ENCODE peak calls at places on chromosomes 11 and 22, in six cellular contexts. M is transverse colon, V is breast epithelium, E is uterus, G is stomach, B is H1. J is an unnamed sample. For H3K4me1, the result is how much of the 10 kb centered on the place peaks cover.

GRCh38 chr22:23415490-23415851 is 164.6 kb downstream of the IGLL1 start:
- DNase-seq in V (no peak), M (no peak), B (no peak), E (no peak), G (peak), J (no peak)

GRCh38 chr11:101863361-101863760 is 51.4 kb upstream of the CEP126 start:
- DNase-seq in G (no peak), B (no peak), M (no peak), E (no peak), V (no peak), J (no peak)

GRCh38 chr11:95877288-95877687 is 46.6 kb downstream of the MTMR2 start:
- DNase-seq in B (no peak), M (no peak), V (no peak), E (no peak), G (no peak), J (no peak)

GRCh38 chr11:28838741-28839140 is 730.6 kb downstream of the METTL15 start:
- DNase-seq in B (no peak), M (no peak), G (no peak), V (no peak), E (no peak), J (no peak)

GRCh38 chr11:43576834-43577521 is 103.6 kb upstream of the HSD17B12 start:
- DNase-seq in V (no peak), M (no peak), B (no peak), E (no peak), G (peak), J (no peak)

GRCh38 chr11:5564259-5565019 is 16.1 kb upstream of the OR52H1 start:
- DNase-seq in G (no peak), B (no peak), E (no peak), V (no peak), M (no peak), J (no peak)

GRCh38 chr11:72841397-72841796 is 27.2 kb downstream of the ATG16L2 start:
- DNase-seq in M (no peak), B (no peak), E (no peak), V (no peak), G (no peak), J (no peak)

GRCh38 chr11:22666320-22666699 is at the start of gene GAS2:
- DNase-seq in E (no peak), V (no peak), B (no peak), G (no peak), M (no peak), J (no peak)

GRCh38 chr11:73647459-73648100 is 1.2 kb downstream of the PLEKHB1 start:
- DNase-seq in M (peak), G (peak), E (peak), V (peak), B (peak), J (peak)

GRCh38 chr22:43964314-43964857 is 9.1 kb downstream of the SAMM50 start:
- DNase-seq in V (no peak), B (no peak), G (no peak), E (no peak), M (no peak), J (no peak)

GRCh38 chr22:20034143-20034542 is 13.2 kb downstream of the TANGO2 start:
- DNase-seq in V (no peak), G (no peak), B (no peak), E (no peak), M (no peak), J (no peak)

GRCh38 chr11:110613526-110613925 is 98.7 kb downstream of the ARHGAP20 start:
- DNase-seq in B (no peak), M (no peak), V (no peak), E (no peak), G (no peak), J (no peak)

GRCh38 chr22:24985824-24986214 is 33.3 kb downstream of the KIAA1671 start:
- DNase-seq in V (no peak), B (no peak), E (peak), M (no peak), G (no peak), J (no peak)

GRCh38 chr11:7004482-7004881 is 15.7 kb downstream of the ZNF214 start:
- DNase-seq in M (peak), E (no peak), V (no peak), G (no peak), B (no peak), J (no peak)

GRCh38 chr22:50250555-50251471 is at the start of gene HDAC10:
- DNase-seq in G (peak), E (peak), B (no peak), V (peak), M (peak), J (peak)

GRCh38 chr11:57161351-57161750 is 20.4 kb upstream of the LRRC55 start:
- DNase-seq in E (no peak), M (no peak), G (no peak), B (no peak), V (no peak), J (no peak)

GRCh38 chr22:33886696-33887095 is 33.6 kb downstream of the LARGE1 start:
- DNase-seq in V (no peak), G (no peak), M (no peak), B (no peak), E (no peak), J (no peak)

GRCh38 chr11:27075655-27076054 is 35.0 kb downstream of the BBOX1 start:
- DNase-seq in G (no peak), V (no peak), B (no peak), E (no peak), M (no peak), J (no peak)

GRCh38 chr11:115613986-115614625 is 109.9 kb upstream of the CADM1 start:
- DNase-seq in V (no peak), G (no peak), M (no peak), E (no peak), B (no peak), J (no peak)

GRCh38 chr11:96242971-96243647 is 99.9 kb downstream of the MAML2 start:
- DNase-seq in B (peak), M (peak), G (peak), E (peak), V (peak), J (peak)

GRCh38 chr11:57917632-57918031 is 106.0 kb upstream of the OR9Q1 start:
- DNase-seq in B (no peak), G (no peak), E (no peak), M (no peak), V (no peak), J (no peak)

GRCh38 chr11:130536106-130537040 is 87.9 kb downstream of the ADAMTS15 start:
- DNase-seq in E (no peak), V (no peak), M (no peak), B (no peak), G (no peak), J (no peak)

GRCh38 chr11:2301631-2302272 is at the start of the genes C11orf21 and TSPAN32:
- DNase-seq in M (peak), E (no peak), B (no peak), G (peak), V (peak), J (peak)

GRCh38 chr22:20551805-20552449 is 44.5 kb downstream of the MED15 start:
- DNase-seq in G (no peak), B (no peak), M (no peak), E (peak), V (no peak), J (no peak)

GRCh38 chr22:45612451-45612901 is 59.2 kb upstream of the ATXN10 start:
- DNase-seq in G (no peak), B (no peak), V (no peak), E (peak), M (no peak), J (peak)
- H3K4me3 ChIP-seq in G (no peak), B (no peak), V (peak), E (no peak), M (no peak), J (no peak)

GRCh38 chr22:41381329-41382097 is at the start of gene TEF:
- DNase-seq in E (peak), M (peak), V (peak), B (peak), G (peak), J (peak)
- TF ChIP-seq POLR2A in E (peak), M (peak), V (peak), B (peak), G (no peak), J (peak)

GRCh38 chr11:76236092-76237026 is 30.1 kb upstream of the WNT11 start:
- DNase-seq in E (no peak), M (peak), B (no peak), G (peak), V (no peak), J (no peak)
- H3K4me1 ChIP-seq in E (under half), M (under half), B (under half), G (under half), V (under half), J (under half)

DNA sequence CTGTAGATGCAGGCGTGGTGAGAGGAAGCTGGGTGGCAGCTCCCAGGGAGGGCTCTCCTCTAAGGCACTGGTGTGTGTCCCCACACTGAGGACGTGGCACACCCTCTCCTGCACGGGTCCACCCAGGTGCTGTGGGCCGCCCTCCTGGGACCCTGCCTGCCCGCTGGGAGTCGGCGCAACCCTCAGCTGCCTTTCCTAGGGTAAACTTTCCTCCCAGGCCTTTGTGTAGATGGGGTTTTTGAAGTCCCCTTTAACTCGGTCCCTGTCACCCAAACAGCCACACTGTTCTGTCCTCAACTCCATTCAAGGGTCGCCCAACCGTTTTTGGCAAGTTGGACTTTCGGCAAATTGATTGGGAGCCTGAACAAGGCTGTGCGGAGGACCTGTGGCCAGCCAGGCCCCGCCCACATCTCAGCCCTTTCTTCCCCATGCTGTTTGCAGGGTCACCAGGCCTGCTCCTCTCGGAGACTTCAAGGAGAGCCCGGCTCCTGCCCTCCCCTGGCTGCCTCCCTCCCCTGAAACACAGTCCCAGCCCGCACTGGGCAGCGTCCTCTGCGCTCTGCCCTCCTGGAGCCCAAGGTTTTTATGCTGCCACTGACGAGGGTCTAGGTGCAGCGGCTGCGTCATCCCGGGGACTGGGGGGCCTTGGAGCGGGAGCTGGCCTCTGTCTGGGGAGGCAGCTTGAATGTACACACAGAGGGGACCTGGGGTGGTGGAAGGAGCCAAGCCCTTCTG is 1126.2 kb downstream of the BRD1 start:
- DNase-seq in B (no peak), E (no peak), M (no peak), V (no peak), G (no peak), J (peak)
- H3K4me3 ChIP-seq in B (no peak), E (no peak), M (no peak), V (no peak), G (no peak), J (no peak)

DNA sequence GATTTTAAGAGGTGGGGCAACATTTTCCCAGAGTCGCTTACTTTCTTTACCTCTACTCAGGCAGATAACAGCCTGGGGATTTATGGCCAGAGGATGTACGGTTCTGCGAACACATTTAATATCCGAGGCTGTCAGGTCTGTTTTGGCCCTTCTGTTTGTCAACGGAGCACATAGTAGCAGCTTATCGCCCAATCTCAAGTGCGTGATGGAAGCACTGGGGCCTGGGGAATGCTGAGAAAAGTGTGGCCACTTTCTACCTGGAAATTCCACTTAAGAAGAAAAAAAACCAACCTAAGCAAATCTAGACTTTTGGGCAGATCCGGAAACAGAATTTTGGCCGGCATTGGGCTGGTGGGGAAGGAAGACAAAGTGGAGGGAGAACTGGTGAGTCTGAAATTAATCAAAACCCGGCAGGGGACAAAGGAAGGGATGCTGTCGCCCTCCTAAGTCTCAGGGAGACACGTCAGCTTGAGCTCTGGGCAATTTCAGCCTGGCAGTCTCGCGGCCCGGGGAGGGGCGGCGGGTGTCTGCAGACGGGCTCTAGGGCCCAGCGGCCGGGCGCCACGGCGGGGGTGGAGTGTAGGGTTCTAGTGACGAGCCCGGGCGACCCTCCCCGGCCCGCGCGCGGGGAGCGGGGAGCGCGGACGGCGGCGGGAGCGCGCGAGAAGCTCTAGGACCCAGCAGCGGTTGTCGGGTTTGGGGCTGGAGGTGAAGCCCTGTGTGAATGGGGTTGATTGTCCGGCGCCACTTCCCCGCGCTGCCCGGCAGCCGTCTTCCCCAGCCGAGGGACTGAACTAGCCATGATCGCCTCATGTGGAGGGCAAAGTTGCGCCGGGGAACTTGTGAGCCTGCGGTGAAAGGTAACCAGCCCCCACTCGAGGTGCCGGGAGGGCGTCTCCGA is at the start of gene AMOTL1:
- DNase-seq in G (peak), E (peak), B (peak), M (peak), V (peak), J (peak)
- TF ChIP-seq POLR2A in G (no peak), E (peak), B (no peak), M (peak), V (no peak), J (peak)

GRCh38 chr22:37804502-37804885 is 3.2 kb upstream of the GCAT start:
- DNase-seq in B (no peak), M (no peak), V (no peak), G (no peak), E (no peak), J (no peak)

GRCh38 chr22:37805878-37806277 is 1.9 kb upstream of the GCAT start:
- DNase-seq in V (no peak), M (no peak), E (no peak), G (no peak), B (no peak), J (no peak)

GRCh38 chr22:37803636-37804371 is 3.9 kb upstream of the GCAT start:
- DNase-seq in E (no peak), G (no peak), M (no peak), V (no peak), B (no peak), J (no peak)

GRCh38 chr22:37806409-37807338 is 1.1 kb upstream of the GCAT start:
- DNase-seq in G (peak), V (no peak), E (no peak), M (no peak), B (no peak), J (no peak)

DNA sequence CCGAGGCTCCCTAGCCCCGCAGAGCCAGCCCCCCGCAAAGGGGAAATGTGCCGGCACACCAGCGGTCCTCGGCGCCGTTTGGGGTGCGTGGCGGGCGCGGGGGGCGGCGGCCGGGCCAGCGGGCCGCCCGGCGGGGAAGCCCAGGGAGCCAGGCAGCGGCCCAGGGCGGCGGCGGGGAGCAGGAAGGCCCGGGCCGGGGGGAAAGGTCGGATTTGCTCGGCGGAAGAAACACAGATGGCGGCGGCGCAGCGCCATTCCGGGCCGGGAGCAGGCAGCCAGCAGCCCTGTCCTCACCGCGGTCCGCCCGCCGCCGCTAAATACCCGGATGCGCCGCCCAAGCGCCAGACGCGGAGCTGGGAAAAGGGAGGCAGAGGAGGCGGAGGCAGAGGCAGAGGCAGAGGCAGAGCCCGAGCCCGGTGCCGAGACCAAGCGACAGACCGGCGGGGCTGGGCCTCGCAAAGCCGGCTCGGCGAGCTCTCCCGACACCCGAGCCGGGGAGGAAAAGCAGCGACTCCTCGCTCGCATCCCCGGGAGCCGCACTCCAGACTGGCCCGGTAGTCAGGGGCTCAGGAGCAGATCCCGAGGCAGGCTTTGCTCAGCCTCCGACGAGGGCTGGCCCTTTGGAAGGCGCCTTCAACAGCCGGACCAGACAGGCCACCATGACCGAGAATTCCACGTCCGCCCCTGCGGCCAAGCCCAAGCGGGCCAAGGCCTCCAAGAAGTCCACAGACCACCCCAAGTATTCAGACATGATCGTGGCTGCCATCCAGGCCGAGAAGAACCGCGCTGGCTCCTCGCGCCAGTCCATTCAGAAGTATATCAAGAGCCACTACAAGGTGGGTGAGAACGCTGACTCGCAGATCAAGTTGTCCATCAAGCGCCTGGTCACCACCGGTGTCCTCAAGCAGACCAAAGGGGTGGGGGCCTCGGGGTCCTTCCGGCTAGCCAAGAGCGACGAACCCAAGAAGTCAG is 2.6 kb upstream of the GCAT start:
- DNase-seq in V (peak), B (no peak), M (peak), G (peak), E (peak), J (peak)
- H3K4me1 ChIP-seq in V (under half), B (under half), M (under half), G (half or more), E (under half), J (under half)

DNA sequence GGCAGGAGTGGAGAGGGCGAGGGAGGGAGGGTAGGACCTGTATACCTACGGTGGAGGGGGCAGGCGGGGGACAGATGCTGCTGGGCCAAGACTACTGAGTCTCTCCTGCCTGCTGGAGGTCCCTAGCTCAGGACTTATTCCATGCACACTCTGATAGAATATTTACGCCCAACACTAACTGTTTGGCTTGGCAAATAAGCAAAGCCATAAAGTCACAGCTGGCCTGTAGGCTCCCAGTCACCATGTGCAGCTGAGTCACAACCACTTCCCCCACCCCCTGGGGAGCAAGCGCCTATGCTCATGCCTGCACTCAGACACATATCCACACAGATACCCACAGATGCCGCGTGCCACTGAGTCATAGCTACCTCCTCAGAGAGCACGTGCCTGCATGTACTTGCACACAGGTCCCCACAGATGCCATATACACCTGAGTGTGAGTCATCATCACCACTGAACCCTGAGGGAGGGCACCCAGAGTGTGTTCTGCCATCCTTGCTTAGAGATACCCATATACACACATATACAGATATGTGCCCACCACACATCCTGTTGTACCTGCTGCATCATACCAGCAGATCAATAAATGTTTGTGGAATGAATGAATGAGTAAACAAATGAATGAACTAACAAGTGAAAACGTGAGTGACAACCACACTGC is 95.8 kb downstream of the SWAP70 start:
- DNase-seq in E (peak), G (peak), B (no peak), V (peak), M (peak), J (no peak)
- H3K4me3 ChIP-seq in E (no peak), G (no peak), B (no peak), V (peak), M (no peak), J (no peak)

J was measured in right lobe of liver.